ENCODE peak calls at places on chromosome 2, in seven cellular contexts. Z is uterus, C is spleen, J is Peyer's patch, K is ovary, E is breast epithelium, H is heart left ventricle. A is an unnamed sample.
A peak's percentile ranks its signal among the peaks of the same experiment; 100 is the strongest.

GRCh38 chr2:178895171-178895570 is 87.9 kb upstream of the TTN start:
- DNase-seq in Z (no peak), E (no peak), K (no peak), C (no peak), J (no peak), H (no peak), A (no peak)

GRCh38 chr2:210310550-210310949 is 4.4 kb downstream of the MYL1 start:
- DNase-seq in K (no peak), C (no peak), H (no peak), Z (no peak), E (no peak), J (no peak), A (no peak)

GRCh38 chr2:173818285-173818684 is 146.9 kb downstream of the SP3 start:
- DNase-seq in J (no peak), H (no peak), C (no peak), K (no peak), E (no peak), Z (no peak), A (no peak)

GRCh38 chr2:45839388-45840251 is 188.1 kb downstream of the PRKCE start:
- DNase-seq in J (no peak), H (no peak), K (no peak), E (no peak), Z (no peak), C (no peak), A (no peak)

GRCh38 chr2:215831296-215831913 is 181.9 kb downstream of the MREG start:
- DNase-seq in J (no peak), E (no peak), H (peak; percentile 69), K (peak; percentile 67), C (no peak), Z (no peak), A (no peak)

GRCh38 chr2:100721693-100722092 is 98.2 kb upstream of the NPAS2 start:
- DNase-seq in K (no peak), Z (no peak), H (no peak), J (no peak), C (no peak), E (no peak), A (no peak)

GRCh38 chr2:152464853-152465470 is 130.0 kb downstream of the FMNL2 start:
- DNase-seq in H (no peak), Z (no peak), K (no peak), J (no peak), E (no peak), C (no peak), A (no peak)

GRCh38 chr2:20011276-20012031 is 1.0 kb downstream of the MATN3 start:
- DNase-seq in K (no peak), Z (no peak), E (no peak), J (no peak), H (no peak), C (no peak), A (no peak)

GRCh38 chr2:37802899-37803379 is 122.1 kb upstream of the RMDN2 start:
- DNase-seq in J (no peak), K (no peak), Z (no peak), C (no peak), H (no peak), E (no peak), A (no peak)

GRCh38 chr2:49770919-49771318 is 616.6 kb upstream of the FSHR start:
- DNase-seq in C (no peak), E (no peak), H (peak; percentile 40), Z (no peak), K (no peak), J (peak; percentile 49), A (peak; percentile 66)

GRCh38 chr2:65064728-65065552 is 8.7 kb downstream of the CEP68 start:
- DNase-seq in Z (peak; percentile 45), H (peak; percentile 79), C (peak; percentile 86), K (peak; percentile 58), J (peak; percentile 75), E (peak; percentile 50), A (peak; percentile 47)
- TF ChIP-seq POLR2A in Z (no peak), H (no peak), C (no peak), K (no peak), J (no peak), E (no peak), A (no peak)

GRCh38 chr2:238938460-238939055 is 90.7 kb downstream of the TWIST2 start:
- DNase-seq in K (peak; percentile 95), C (peak; percentile 66), H (peak; percentile 78), J (peak; percentile 76), Z (peak; percentile 98), E (peak; percentile 58), A (peak; percentile 32)
- H3K27ac ChIP-seq in K (no peak overlapping the region), C (peak overlapping the region; percentile 4), H (peak overlapping the region; percentile 34), J (peak overlapping the region; percentile 31), Z (peak overlapping the region; percentile 73), E (peak overlapping the region; percentile 60), A (peak overlapping the region; percentile 1)

GRCh38 chr2:105797298-105797819 is 52.6 kb downstream of the NCK2 start:
- DNase-seq in K (no peak), J (peak; percentile 77), H (peak; percentile 42), C (no peak), Z (peak; percentile 60), E (peak; percentile 30), A (no peak)
- H3K4me3 ChIP-seq in K (no peak overlapping the region), J (no peak overlapping the region), H (no peak overlapping the region), C (peak overlapping the region; percentile 1), Z (no peak overlapping the region), E (no peak overlapping the region), A (no peak overlapping the region)

GRCh38 chr2:98444436-98445166 is at the start of gene INPP4A:
- DNase-seq in E (peak; percentile 38), K (peak; percentile 82), J (peak; percentile 88), Z (peak; percentile 63), C (peak; percentile 95), H (peak; percentile 78), A (peak; percentile 78)
- TF ChIP-seq POLR2A in E (no peak), K (no peak), J (peak; percentile 14), Z (peak; percentile 53), C (no peak), H (no peak), A (no peak)

DNA sequence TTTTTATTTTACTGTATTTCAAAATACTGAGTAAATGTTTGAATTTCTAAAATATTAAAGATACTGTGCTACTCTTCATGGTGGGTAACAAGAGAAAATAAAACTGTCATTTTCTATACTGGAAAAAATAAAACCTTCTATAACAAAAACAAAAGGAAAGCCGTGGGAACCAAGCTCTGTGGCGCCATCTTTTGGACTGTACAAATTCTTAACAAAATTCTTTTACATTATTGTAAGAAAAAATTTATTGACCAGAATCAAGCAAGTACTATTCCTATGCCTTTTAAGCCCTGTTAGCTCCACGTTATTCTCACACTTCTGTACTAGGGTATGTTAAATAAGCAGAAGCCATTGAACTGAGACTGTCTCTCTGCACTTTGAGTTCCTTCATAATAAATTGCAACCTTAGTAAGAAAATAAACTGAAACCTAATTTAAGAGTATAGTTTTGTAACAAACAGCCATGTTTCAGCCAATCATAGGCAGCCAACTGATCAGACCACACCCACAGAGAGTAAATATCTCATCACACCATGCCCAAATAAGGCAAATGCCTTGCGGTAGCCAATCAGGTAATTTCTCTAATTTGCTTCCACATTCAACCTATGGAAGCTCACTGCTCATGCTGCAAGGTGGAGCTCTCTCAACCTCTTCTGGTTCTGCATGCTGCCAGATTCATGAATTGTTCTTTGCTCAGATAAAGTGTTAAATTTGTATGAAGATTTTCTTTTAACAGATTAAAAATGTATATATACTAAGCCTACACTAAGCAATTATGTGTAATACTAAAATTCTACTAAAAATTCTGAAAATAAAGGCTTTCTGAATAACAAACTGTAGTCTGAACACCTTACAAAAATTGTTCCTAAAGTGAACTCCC is 42.2 kb downstream of the HIBCH start:
- DNase-seq in K (no peak), Z (no peak), C (no peak), E (no peak), H (no peak), J (no peak), A (no peak)
- H3K27ac ChIP-seq in K (no peak overlapping the region), Z (no peak overlapping the region), C (no peak overlapping the region), E (no peak overlapping the region), H (no peak overlapping the region), J (no peak overlapping the region), A (no peak overlapping the region)

GRCh38 chr2:42827647-42828486 is 35.5 kb upstream of the HAAO start:
- DNase-seq in H (peak; percentile 90), Z (peak; percentile 92), J (peak; percentile 95), K (peak; percentile 96), C (peak; percentile 97), E (peak; percentile 80), A (peak; percentile 93)
- H3K4me3 ChIP-seq in H (peak overlapping the region; percentile 52), Z (peak overlapping the region; percentile 29), J (no peak overlapping the region), K (peak overlapping the region; percentile 35), C (no peak overlapping the region), E (peak overlapping the region; percentile 63), A (peak overlapping the region; percentile 34)

DNA sequence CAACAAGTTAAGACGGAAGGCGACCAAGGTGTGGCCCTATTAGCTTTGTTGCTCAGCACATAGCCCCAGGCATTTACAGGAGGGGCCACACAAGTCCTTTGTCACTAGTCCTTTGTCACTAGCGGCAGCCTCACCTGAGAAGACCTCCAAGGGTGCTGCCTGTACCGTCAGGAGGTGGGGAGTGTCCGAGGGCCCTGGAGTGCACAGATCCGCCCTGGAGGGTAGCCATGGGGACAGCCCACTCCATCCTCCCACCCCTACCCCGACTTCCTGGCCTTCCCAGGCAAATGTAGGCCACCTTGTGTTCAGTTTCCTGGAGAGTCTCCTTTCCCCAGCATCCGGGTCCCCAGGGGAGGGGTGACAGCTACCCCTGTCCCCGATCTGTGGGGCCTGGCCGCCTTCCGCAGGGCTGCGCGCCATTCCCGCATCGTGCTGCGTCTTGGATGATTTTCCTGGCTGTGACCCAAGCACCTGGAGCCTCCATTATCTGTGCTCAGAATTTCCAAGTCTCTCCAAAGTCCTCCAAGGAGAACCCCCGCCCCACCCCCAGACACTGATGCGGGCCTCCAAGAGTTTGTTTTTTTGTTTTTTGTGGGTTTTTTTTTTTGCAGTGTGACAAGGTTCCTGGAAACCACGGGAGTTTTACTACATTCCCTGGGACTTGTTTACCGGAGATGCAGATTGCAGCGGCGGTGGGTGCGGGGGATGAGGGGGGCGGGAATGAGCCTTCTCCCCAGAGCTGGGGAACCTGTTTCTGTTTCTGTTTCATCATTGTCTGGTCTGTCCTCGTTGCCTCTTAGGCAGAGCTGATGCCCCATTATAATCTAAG is 28.6 kb downstream of the TEX44 start:
- DNase-seq in C (peak; percentile 76), E (peak; percentile 82), J (no peak), K (peak; percentile 75), Z (peak; percentile 85), H (peak; percentile 63), A (no peak)
- TF ChIP-seq POLR2A in C (no peak), E (no peak), J (no peak), K (no peak), Z (no peak), H (no peak), A (no peak)

DNA sequence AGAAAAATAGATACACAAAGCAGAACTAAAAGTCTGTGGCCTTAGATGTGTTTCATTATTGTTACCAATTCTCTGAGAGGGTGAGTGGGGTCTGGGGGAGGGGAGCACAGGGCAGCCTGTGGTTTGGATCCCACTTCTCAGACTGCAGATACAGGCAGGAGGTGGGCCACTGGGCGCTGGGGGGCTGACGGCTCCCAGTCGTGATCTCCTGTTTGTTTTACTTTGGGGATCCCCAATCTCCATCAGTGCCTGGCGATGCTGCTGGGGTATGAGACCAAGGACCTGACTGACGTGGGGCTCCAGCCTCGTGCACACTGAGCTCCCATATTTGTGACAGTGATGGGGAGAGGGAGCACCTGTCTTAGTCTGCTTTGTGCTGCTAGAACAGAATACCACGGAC is 54.9 kb downstream of the EDAR start:
- DNase-seq in E (no peak), C (no peak), J (no peak), Z (no peak), H (no peak), K (no peak), A (no peak)
- H3K27ac ChIP-seq in E (no peak overlapping the region), C (no peak overlapping the region), J (no peak overlapping the region), Z (no peak overlapping the region), H (no peak overlapping the region), K (no peak overlapping the region), A (no peak overlapping the region)

GRCh38 chr2:234304945-234305344 is 191.9 kb downstream of the ARL4C start:
- DNase-seq in E (no peak), K (no peak), C (no peak), H (no peak), J (no peak), Z (no peak), A (no peak)
- H3K4me3 ChIP-seq in E (no peak overlapping the region), K (no peak overlapping the region), C (no peak overlapping the region), H (no peak overlapping the region), J (no peak overlapping the region), Z (no peak overlapping the region), A (no peak overlapping the region)

A was measured in stomach.